ENCODE peak calls at places on chromosome 5, in six cellular contexts. K is H1, J is A549, N is HepG2, R is endothelial cell of umbilical vein, L is K562. H is an unnamed sample.

GRCh38 chr5:138874241-138874640 is 894 bp downstream of the LRRTM2 start:
- DNase-seq in K (no peak), J (no peak), N (no peak), R (no peak), L (no peak), H (no peak)

GRCh38 chr5:136086776-136087566 is 45.7 kb upstream of the SMAD5 start:
- DNase-seq in K (no peak), J (no peak), N (no peak), R (no peak), L (no peak), H (no peak)

GRCh38 chr5:178931846-178932760 is 8.9 kb upstream of the ZNF454 start:
- DNase-seq in K (no peak), J (no peak), N (no peak), R (no peak), L (no peak), H (no peak)

GRCh38 chr5:98844865-98845264 is 71.4 kb downstream of the RGMB start:
- DNase-seq in K (no peak), J (no peak), N (no peak), R (no peak), L (no peak), H (no peak)

GRCh38 chr5:38724301-38725030 is 121.3 kb upstream of the OSMR start:
- DNase-seq in K (no peak), J (no peak), N (no peak), R (no peak), L (no peak), H (no peak)

GRCh38 chr5:107352576-107352975 is 318.2 kb downstream of the EFNA5 start:
- DNase-seq in K (no peak), J (no peak), N (no peak), R (no peak), L (no peak), H (no peak)

GRCh38 chr5:149731617-149732400 is 1.7 kb downstream of the PPARGC1B start:
- DNase-seq in K (peak), J (peak), N (no peak), R (peak), L (peak), H (peak)

GRCh38 chr5:112995764-112996618 is 19.4 kb downstream of the DCP2 start:
- DNase-seq in K (no peak), J (peak), N (peak), R (peak), L (peak), H (peak)

GRCh38 chr5:137085206-137085605 is 413.9 kb downstream of the SPOCK1 start:
- DNase-seq in K (no peak), J (no peak), N (no peak), R (no peak), L (no peak), H (no peak)

GRCh38 chr5:150131978-150132694 is 23.5 kb downstream of the PDGFRB start:
- DNase-seq in K (no peak), J (no peak), N (no peak), R (no peak), L (no peak), H (no peak)

GRCh38 chr5:163503106-163504090 is 2.0 kb upstream of the MAT2B start:
- DNase-seq in K (peak), J (peak), N (peak), R (peak), L (peak), H (peak)

GRCh38 chr5:163505049-163505474 is 357 bp upstream of the MAT2B start:
- DNase-seq in K (no peak), J (no peak), N (no peak), R (no peak), L (peak), H (no peak)

GRCh38 chr5:163506726-163507125 is 1.3 kb downstream of the MAT2B start:
- DNase-seq in K (no peak), J (no peak), N (no peak), R (peak), L (no peak), H (no peak)

GRCh38 chr5:163504091-163504931 is 1.1 kb upstream of the MAT2B start:
- DNase-seq in K (no peak), J (no peak), N (peak), R (peak), L (peak), H (no peak)

GRCh38 chr5:163505475-163506457 is at the start of gene MAT2B:
- DNase-seq in K (peak), J (peak), N (peak), R (peak), L (peak), H (peak)
- TF ChIP-seq JUN in K (no peak), J (peak), N (no peak), R (no peak), L (peak), H (no peak)

GRCh38 chr5:157743163-157744054 is at the start of gene LSM11:
- DNase-seq in K (peak), J (peak), N (peak), R (peak), L (peak), H (peak)
- TF ChIP-seq JUN in K (no peak), J (peak), N (no peak), R (no peak), L (peak), H (no peak)

DNA sequence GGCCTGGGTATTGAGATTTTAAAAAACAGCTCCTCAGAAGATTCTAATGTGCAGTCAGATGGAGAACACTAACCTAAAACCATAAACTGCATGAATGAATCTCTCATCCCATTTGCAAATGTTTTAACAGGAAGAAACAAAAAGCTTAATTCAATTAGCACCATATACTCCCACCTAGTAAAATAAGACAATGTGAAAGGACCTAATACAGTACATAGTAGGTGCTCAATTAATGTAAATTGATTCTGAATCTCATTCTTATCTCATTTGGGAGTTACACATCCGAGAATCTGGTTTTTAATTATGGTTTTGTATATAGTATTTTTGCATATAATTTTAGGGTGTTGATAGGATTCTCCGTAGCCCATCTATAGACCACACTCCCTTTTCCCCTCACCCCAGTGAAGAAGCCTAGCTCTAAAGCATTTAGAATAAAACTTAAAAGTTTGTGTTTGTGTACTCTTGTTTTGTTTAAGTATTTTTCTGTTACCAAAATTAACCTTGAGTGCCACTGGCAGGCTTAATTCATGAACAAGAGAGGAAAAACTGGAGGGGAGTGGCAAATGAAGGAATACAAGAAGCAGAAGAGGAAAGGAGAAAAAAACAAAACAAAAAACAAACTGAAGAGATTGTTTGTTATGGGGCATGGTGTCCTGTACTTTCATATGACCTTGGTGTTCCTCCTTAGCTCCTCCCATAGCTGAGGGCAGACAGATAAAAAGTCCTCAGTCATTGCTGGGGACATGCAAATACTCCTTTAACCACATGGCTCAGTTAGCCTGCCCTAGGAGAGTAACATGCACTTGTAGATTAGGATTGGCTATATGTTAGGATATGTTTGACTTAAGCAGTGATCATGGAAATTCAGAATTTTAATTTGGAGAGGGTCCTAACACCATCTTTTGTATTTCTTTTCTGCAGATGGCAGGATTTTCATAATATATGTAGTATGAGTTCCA is 1.2 kb downstream of the RNF14 start:
- DNase-seq in K (no peak), J (peak), N (no peak), R (no peak), L (peak), H (no peak)
- TF ChIP-seq JUN in K (no peak), J (no peak), N (no peak), R (no peak), L (no peak), H (no peak)

GRCh38 chr5:1735320-1735970 is 64.2 kb downstream of the MRPL36 start:
- DNase-seq in K (no peak), J (no peak), N (no peak), R (no peak), L (no peak), H (no peak)

GRCh38 chr5:1736065-1736464 is 63.6 kb downstream of the MRPL36 start:
- DNase-seq in K (no peak), J (no peak), N (no peak), R (no peak), L (no peak), H (no peak)

GRCh38 chr5:1736889-1737711 is 62.5 kb downstream of the MRPL36 start:
- DNase-seq in K (no peak), J (no peak), N (no peak), R (no peak), L (no peak), H (no peak)

GRCh38 chr5:1734908-1735289 is 64.7 kb downstream of the MRPL36 start:
- DNase-seq in K (no peak), J (no peak), N (no peak), R (no peak), L (no peak), H (no peak)

GRCh38 chr5:1737790-1738405 is 61.7 kb downstream of the MRPL36 start:
- DNase-seq in K (no peak), J (no peak), N (peak), R (peak), L (peak), H (no peak)
- TF ChIP-seq JUN in K (no peak), J (no peak), N (no peak), R (no peak), L (no peak), H (no peak)